ENCODE peak calls at places on chromosomes 3 and 15, in ten cellular contexts. X is AG10803; H is bronchial epithelial cell; O is stomach; S is heart left ventricle; F is GM23338; Y is cardiac fibroblast; V is IMR-90; J is CD8-positive, alpha-beta T cell; W is sigmoid colon. Z is an unnamed sample.
A peak's percentile ranks its signal among the peaks of the same experiment; 100 is the strongest.

GRCh38 chr15:88911766-88912118 is 1.4 kb downstream of the MFGE8 start:
- DNase-seq in Y (no peak), J (no peak), S (no peak), W (peak; percentile 58), O (no peak), H (peak; percentile 84), X (no peak), F (peak; percentile 63), V (peak; percentile 70), Z (no peak)

GRCh38 chr3:37337481-37337880 is 163.1 kb upstream of the LRRFIP2 start:
- DNase-seq in V (no peak), Y (no peak), F (no peak), H (no peak), O (no peak), W (no peak), S (no peak), X (no peak), J (no peak), Z (no peak)

GRCh38 chr3:129045675-129046036 is 14.9 kb upstream of the GP9 start:
- DNase-seq in S (no peak), J (peak; percentile 72), Y (no peak), W (peak; percentile 65), F (peak; percentile 79), H (no peak), O (no peak), V (no peak), X (no peak), Z (no peak)

GRCh38 chr15:70775160-70775559 is 11.8 kb upstream of the UACA start:
- DNase-seq in V (peak; percentile 82), H (peak; percentile 76), S (no peak), X (peak; percentile 87), J (no peak), O (no peak), F (no peak), W (no peak), Y (peak; percentile 72), Z (no peak)

GRCh38 chr3:11335056-11335608 is 62.9 kb downstream of the ATG7 start:
- DNase-seq in W (no peak), X (peak; percentile 76), J (no peak), O (no peak), H (peak; percentile 74), Y (peak; percentile 86), V (peak; percentile 81), F (peak; percentile 74), S (no peak), Z (peak; percentile 63)

GRCh38 chr3:113147608-113148306 is 63.6 kb upstream of the BOC start:
- DNase-seq in W (peak; percentile 85), J (no peak), F (no peak), V (no peak), X (no peak), S (peak; percentile 59), O (no peak), Y (no peak), H (no peak), Z (no peak)

GRCh38 chr3:161163297-161163696 is 57.8 kb upstream of the NMD3 start:
- DNase-seq in W (no peak), J (no peak), V (peak; percentile 89), S (no peak), H (peak; percentile 98), Y (peak; percentile 83), O (no peak), F (peak; percentile 32), X (peak; percentile 88), Z (peak; percentile 90)

GRCh38 chr3:117750674-117751073 is 1041.1 kb downstream of the TUSC7 start:
- DNase-seq in Y (no peak), X (no peak), O (no peak), H (no peak), J (no peak), S (no peak), V (no peak), W (no peak), F (no peak), Z (no peak)

GRCh38 chr3:166445865-166446264 is 608.6 kb upstream of the BCHE start:
- DNase-seq in S (no peak), J (no peak), O (no peak), H (peak; percentile 96), F (no peak), V (peak; percentile 4), X (no peak), Y (no peak), W (no peak), Z (no peak)

GRCh38 chr3:166446986-166447385 is 609.8 kb upstream of the BCHE start:
- DNase-seq in H (no peak), V (peak; percentile 55), Y (no peak), S (no peak), X (no peak), J (no peak), F (no peak), O (no peak), W (no peak), Z (no peak)

GRCh38 chr3:166447513-166447912 is 610.3 kb upstream of the BCHE start:
- DNase-seq in J (no peak), S (no peak), Y (no peak), O (no peak), W (no peak), X (no peak), F (no peak), H (no peak), V (no peak), Z (no peak)

GRCh38 chr3:166444756-166445155 is 607.5 kb upstream of the BCHE start:
- DNase-seq in V (peak; percentile 1), S (no peak), H (peak; percentile 97), X (no peak), W (no peak), J (no peak), Y (no peak), O (no peak), F (peak; percentile 12), Z (no peak)

DNA sequence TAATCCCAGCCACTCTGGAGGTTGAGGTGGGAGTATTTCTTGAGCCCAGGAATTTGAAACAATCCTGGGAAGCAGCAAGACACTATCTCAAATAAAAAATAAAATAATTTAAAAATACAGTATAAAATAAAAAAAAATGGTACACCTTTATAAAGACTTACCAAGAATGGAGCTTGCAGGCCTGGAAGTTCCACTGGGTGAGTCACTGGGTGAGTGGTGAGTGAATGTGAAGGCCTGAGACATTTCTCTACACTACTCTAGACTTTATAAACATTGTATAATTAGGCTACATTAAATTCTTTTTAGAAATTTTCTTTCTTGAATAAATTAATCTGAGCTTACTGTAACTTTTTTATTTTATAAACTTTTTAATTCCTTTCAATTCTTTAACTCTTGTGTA is 609.1 kb upstream of the BCHE start:
- DNase-seq in F (no peak), O (no peak), W (no peak), Y (no peak), S (no peak), V (peak; percentile 78), J (no peak), X (no peak), H (peak; percentile 85), Z (no peak)
- H3K4me3 ChIP-seq in F (no peak overlapping the region), O (no peak overlapping the region), W (no peak overlapping the region), Y (no peak overlapping the region), S (no peak overlapping the region), V (no peak overlapping the region), J (no peak overlapping the region), X (no peak overlapping the region), H (no peak overlapping the region), Z (no peak overlapping the region)

DNA sequence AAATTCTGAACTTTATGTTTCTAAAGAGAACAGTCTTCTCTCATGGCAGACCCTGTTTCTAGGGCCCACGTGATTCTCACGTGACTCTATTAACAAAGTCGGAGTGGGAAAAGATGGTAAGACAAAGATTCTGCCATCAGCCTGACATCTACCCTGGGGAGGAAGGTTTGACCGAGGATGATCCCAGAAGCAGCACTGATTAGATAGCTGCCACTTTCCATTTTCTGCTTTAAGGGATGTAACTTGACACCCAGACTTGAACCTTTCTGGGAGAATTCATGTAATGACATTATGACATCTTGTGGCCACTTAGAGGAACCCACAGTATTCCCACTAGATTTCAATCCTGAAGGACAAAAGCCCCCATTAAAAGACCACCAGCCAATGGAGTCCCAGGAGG is 480.3 kb upstream of the PROK2 start:
- DNase-seq in Y (peak; percentile 44), O (no peak), S (no peak), X (peak; percentile 47), J (no peak), F (peak; percentile 65), W (no peak), V (no peak), H (peak; percentile 12), Z (no peak)
- TF ChIP-seq CTCF in Y (peak; percentile 22), O (no peak), S (no peak), X (peak; percentile 57), J (no peak), F (peak; percentile 51), W (peak; percentile 12), V (peak; percentile 26), H (no peak), Z (peak; percentile 29)

GRCh38 chr15:101450561-101451145 is 38.9 kb downstream of the PCSK6 start:
- DNase-seq in X (no peak), F (no peak), Y (no peak), O (no peak), W (peak; percentile 57), V (no peak), H (no peak), J (no peak), S (no peak), Z (no peak)
- H3K4me3 ChIP-seq in X (no peak overlapping the region), F (no peak overlapping the region), Y (no peak overlapping the region), O (no peak overlapping the region), W (no peak overlapping the region), V (no peak overlapping the region), H (no peak overlapping the region), J (no peak overlapping the region), S (no peak overlapping the region), Z (no peak overlapping the region)

GRCh38 chr3:34212175-34212574 is 413.7 kb downstream of the PDCD6IP start:
- DNase-seq in S (no peak), X (peak; percentile 5), W (no peak), F (no peak), O (peak; percentile 47), Y (peak; percentile 14), H (peak; percentile 5), V (no peak), J (no peak), Z (no peak)
- TF ChIP-seq CTCF in S (no peak), X (no peak), W (no peak), F (no peak), O (no peak), Y (no peak), H (no peak), V (no peak), J (no peak), Z (no peak)

DNA sequence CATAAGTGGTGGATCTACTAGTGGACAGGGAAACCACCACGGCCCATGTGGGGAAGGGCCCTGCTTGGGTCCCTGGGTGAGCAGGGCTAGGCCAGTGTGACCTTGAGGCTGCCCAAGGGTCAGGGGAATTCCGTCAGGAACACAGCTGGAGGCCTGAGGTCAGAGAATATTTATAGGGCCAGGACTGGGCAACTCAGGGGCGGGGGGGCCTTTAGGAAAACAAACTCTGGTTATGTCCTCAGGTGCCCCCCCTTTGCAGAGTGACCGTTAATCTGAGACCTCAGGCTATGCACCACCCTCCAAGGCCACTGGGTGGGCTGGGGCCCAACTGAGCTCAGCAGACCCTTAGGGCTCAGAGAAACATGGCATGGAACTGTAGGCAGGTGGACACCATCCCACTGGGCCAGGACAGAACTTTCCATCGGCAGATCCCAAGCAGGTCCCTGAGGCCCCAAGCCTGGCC is 2.5 kb downstream of the TWF2 start:
- DNase-seq in V (no peak), O (no peak), F (no peak), H (no peak), W (no peak), X (no peak), Y (no peak), J (no peak), S (peak; percentile 53), Z (no peak)
- H3K4me3 ChIP-seq in V (no peak overlapping the region), O (no peak overlapping the region), F (peak overlapping the region; percentile 93), H (no peak overlapping the region), W (no peak overlapping the region), X (no peak overlapping the region), Y (no peak overlapping the region), J (no peak overlapping the region), S (no peak overlapping the region), Z (no peak overlapping the region)